ENCODE peak calls at places on chromosomes 3 and 15, in eight cellular contexts. One of them, this sample, is unnamed.

GRCh38 chr3:126107960-126108688 is 24.2 kb upstream of the SLC41A3 start:
- DNase-seq in A549: no peak
- DNase-seq in H9: no peak
- DNase-seq in PC-9: no peak
- DNase-seq in lower lobe of right lung: no peak
- DNase-seq in sigmoid colon: peak
- DNase-seq in fibroblast of lung: no peak
- DNase-seq in heart left ventricle: no peak
- DNase-seq in this sample: peak

GRCh38 chr15:87354661-87355410 is 901.7 kb downstream of the NTRK3 start:
- DNase-seq in A549: no peak
- DNase-seq in H9: no peak
- DNase-seq in PC-9: no peak
- DNase-seq in lower lobe of right lung: no peak
- DNase-seq in sigmoid colon: no peak
- DNase-seq in fibroblast of lung: peak
- DNase-seq in heart left ventricle: no peak
- DNase-seq in this sample: no peak

GRCh38 chr3:196344663-196345062 is 6.5 kb upstream of the TM4SF19 start:
- DNase-seq in A549: no peak
- DNase-seq in H9: no peak
- DNase-seq in PC-9: no peak
- DNase-seq in lower lobe of right lung: no peak
- DNase-seq in sigmoid colon: no peak
- DNase-seq in fibroblast of lung: no peak
- DNase-seq in heart left ventricle: no peak
- DNase-seq in this sample: no peak

GRCh38 chr15:26503998-26504397 is 268.9 kb downstream of the GABRB3 start:
- DNase-seq in A549: peak
- DNase-seq in H9: no peak
- DNase-seq in PC-9: no peak
- DNase-seq in lower lobe of right lung: no peak
- DNase-seq in sigmoid colon: no peak
- DNase-seq in fibroblast of lung: no peak
- DNase-seq in heart left ventricle: no peak
- DNase-seq in this sample: no peak

GRCh38 chr15:78873796-78874761 is 1.4 kb downstream of the MORF4L1 start:
- DNase-seq in A549: peak
- DNase-seq in H9: no peak
- DNase-seq in PC-9: no peak
- DNase-seq in lower lobe of right lung: no peak
- DNase-seq in sigmoid colon: no peak
- DNase-seq in fibroblast of lung: no peak
- DNase-seq in heart left ventricle: no peak
- DNase-seq in this sample: no peak

GRCh38 chr3:111735271-111735758 is 123.8 kb upstream of the PHLDB2 start:
- DNase-seq in A549: peak
- DNase-seq in H9: no peak
- DNase-seq in PC-9: peak
- DNase-seq in lower lobe of right lung: no peak
- DNase-seq in sigmoid colon: no peak
- DNase-seq in fibroblast of lung: peak
- DNase-seq in heart left ventricle: no peak
- DNase-seq in this sample: no peak

GRCh38 chr3:11759996-11760395 is 86.7 kb downstream of the TAMM41 start:
- DNase-seq in A549: no peak
- DNase-seq in H9: no peak
- DNase-seq in PC-9: peak
- DNase-seq in lower lobe of right lung: no peak
- DNase-seq in sigmoid colon: no peak
- DNase-seq in fibroblast of lung: no peak
- DNase-seq in heart left ventricle: no peak
- DNase-seq in this sample: no peak

GRCh38 chr15:80162059-80162554 is 9.3 kb downstream of the FAH start:
- DNase-seq in A549: no peak
- DNase-seq in H9: no peak
- DNase-seq in PC-9: no peak
- DNase-seq in lower lobe of right lung: no peak
- DNase-seq in sigmoid colon: peak
- DNase-seq in fibroblast of lung: peak
- DNase-seq in heart left ventricle: no peak
- DNase-seq in this sample: peak

GRCh38 chr3:30290479-30290878 is 315.9 kb upstream of the TGFBR2 start:
- DNase-seq in A549: no peak
- DNase-seq in H9: peak
- DNase-seq in PC-9: no peak
- DNase-seq in lower lobe of right lung: peak
- DNase-seq in sigmoid colon: no peak
- DNase-seq in fibroblast of lung: no peak
- DNase-seq in heart left ventricle: no peak
- DNase-seq in this sample: peak

GRCh38 chr3:2603734-2604297 is 505.1 kb downstream of the CNTN4 start:
- DNase-seq in A549: no peak
- DNase-seq in H9: no peak
- DNase-seq in PC-9: no peak
- DNase-seq in lower lobe of right lung: no peak
- DNase-seq in sigmoid colon: no peak
- DNase-seq in fibroblast of lung: no peak
- DNase-seq in heart left ventricle: no peak
- DNase-seq in this sample: no peak

GRCh38 chr3:21662403-21662802 is 88.6 kb downstream of the ZNF385D start:
- DNase-seq in A549: no peak
- DNase-seq in H9: no peak
- DNase-seq in PC-9: no peak
- DNase-seq in lower lobe of right lung: no peak
- DNase-seq in sigmoid colon: no peak
- DNase-seq in fibroblast of lung: no peak
- DNase-seq in heart left ventricle: no peak
- DNase-seq in this sample: no peak

GRCh38 chr15:66873856-66874255 is 171.8 kb downstream of the SMAD6 start:
- DNase-seq in A549: no peak
- DNase-seq in H9: no peak
- DNase-seq in PC-9: no peak
- DNase-seq in lower lobe of right lung: no peak
- DNase-seq in sigmoid colon: peak
- DNase-seq in fibroblast of lung: no peak
- DNase-seq in heart left ventricle: no peak
- DNase-seq in this sample: peak

GRCh38 chr3:106913111-106913698 is 464.0 kb upstream of the CCDC54 start:
- DNase-seq in A549: no peak
- DNase-seq in H9: peak
- DNase-seq in PC-9: no peak
- DNase-seq in lower lobe of right lung: no peak
- DNase-seq in sigmoid colon: no peak
- DNase-seq in fibroblast of lung: no peak
- DNase-seq in heart left ventricle: no peak
- DNase-seq in this sample: no peak

GRCh38 chr3:9036327-9037112 is 73.2 kb upstream of the RAD18 start:
- DNase-seq in A549: no peak
- DNase-seq in H9: no peak
- DNase-seq in PC-9: no peak
- DNase-seq in lower lobe of right lung: no peak
- DNase-seq in sigmoid colon: peak
- DNase-seq in fibroblast of lung: peak
- DNase-seq in heart left ventricle: peak
- DNase-seq in this sample: peak

GRCh38 chr3:156459434-156459833 is 95.5 kb downstream of the SSR3 start:
- DNase-seq in A549: no peak
- DNase-seq in H9: no peak
- DNase-seq in PC-9: peak
- DNase-seq in lower lobe of right lung: no peak
- DNase-seq in sigmoid colon: peak
- DNase-seq in fibroblast of lung: no peak
- DNase-seq in heart left ventricle: peak
- DNase-seq in this sample: no peak

GRCh38 chr3:127456471-127457093 is 134.0 kb downstream of the TPRA1 start:
- DNase-seq in A549: no peak
- DNase-seq in H9: no peak
- DNase-seq in PC-9: no peak
- DNase-seq in lower lobe of right lung: no peak
- DNase-seq in sigmoid colon: peak
- DNase-seq in fibroblast of lung: no peak
- DNase-seq in heart left ventricle: no peak
- DNase-seq in this sample: no peak

DNA sequence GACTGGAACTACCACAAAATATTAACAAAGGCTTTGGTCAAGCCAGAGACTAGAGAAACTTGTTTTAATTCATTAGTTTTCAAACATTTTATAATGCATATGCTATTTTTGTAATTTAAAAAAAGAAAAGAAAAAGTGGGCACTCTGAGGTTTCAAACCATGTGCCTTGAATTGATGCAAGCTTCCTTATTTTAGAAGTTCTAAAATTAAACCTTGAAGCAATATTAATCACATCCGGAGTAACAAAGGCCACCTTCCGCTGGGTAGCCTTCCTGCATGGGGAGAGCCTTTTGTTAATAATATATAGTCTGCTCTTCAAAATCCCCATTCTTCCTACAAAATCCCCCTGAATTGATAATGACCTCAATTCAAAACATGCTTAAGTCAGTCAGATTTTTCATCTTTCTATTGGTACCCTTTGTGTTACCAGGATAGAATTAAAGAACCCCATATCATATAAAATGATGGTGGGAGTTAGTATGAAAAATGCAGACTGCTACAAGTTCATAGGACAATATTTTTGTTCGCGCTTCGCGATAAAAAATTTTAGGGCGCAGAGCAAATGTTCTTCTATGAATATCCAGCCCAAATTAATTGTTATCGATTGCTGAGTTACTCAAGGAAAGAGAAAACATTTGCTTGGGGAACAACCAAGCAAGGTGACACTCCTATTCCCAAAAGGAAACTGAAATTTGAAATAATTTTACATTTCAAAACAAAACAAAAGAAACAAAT is 30.6 kb downstream of the LDHAL6B start:
- DNase-seq in A549: no peak
- DNase-seq in H9: no peak
- DNase-seq in PC-9: no peak
- DNase-seq in lower lobe of right lung: no peak
- DNase-seq in sigmoid colon: no peak
- DNase-seq in fibroblast of lung: no peak
- DNase-seq in heart left ventricle: no peak
- DNase-seq in this sample: no peak
- H3K27ac ChIP-seq in A549: peak
- H3K27ac ChIP-seq in H9: no peak
- H3K27ac ChIP-seq in PC-9: no peak
- H3K27ac ChIP-seq in lower lobe of right lung: no peak
- H3K27ac ChIP-seq in sigmoid colon: no peak
- H3K27ac ChIP-seq in fibroblast of lung: no peak
- H3K27ac ChIP-seq in heart left ventricle: no peak
- H3K27ac ChIP-seq in this sample: no peak

GRCh38 chr15:46502668-46503067 is 867.8 kb downstream of the SQOR start:
- DNase-seq in A549: no peak
- DNase-seq in H9: no peak
- DNase-seq in PC-9: no peak
- DNase-seq in lower lobe of right lung: no peak
- DNase-seq in sigmoid colon: no peak
- DNase-seq in fibroblast of lung: no peak
- DNase-seq in heart left ventricle: no peak
- DNase-seq in this sample: no peak
- TF ChIP-seq CTCF in A549: no peak
- TF ChIP-seq CTCF in H9: peak
- TF ChIP-seq CTCF in PC-9: peak
- TF ChIP-seq CTCF in lower lobe of right lung: no peak
- TF ChIP-seq CTCF in sigmoid colon: no peak
- TF ChIP-seq CTCF in fibroblast of lung: peak
- TF ChIP-seq CTCF in heart left ventricle: no peak
- TF ChIP-seq CTCF in this sample: no peak

DNA sequence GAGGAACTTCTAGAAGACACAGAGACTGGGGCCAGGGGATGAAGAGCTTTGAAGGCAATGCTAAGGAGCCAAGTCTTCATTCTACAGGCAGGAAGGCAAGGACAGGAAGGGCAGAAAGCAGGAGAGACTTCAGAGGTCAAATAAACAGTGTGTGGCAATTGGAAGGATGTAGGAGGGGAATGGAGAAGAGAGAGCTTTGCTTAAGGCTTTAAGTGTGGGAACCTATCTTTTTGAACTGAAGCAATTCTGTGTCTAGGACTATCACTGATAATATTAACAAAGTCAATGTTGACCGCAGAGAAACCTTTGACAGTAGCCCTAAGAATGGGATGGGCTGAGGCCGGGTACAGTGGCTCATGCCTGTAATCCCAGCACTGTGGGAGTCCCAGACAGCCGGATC is 325.0 kb downstream of the FOXP1 start:
- DNase-seq in A549: peak
- DNase-seq in H9: no peak
- DNase-seq in PC-9: no peak
- DNase-seq in lower lobe of right lung: no peak
- DNase-seq in sigmoid colon: no peak
- DNase-seq in fibroblast of lung: peak
- DNase-seq in heart left ventricle: no peak
- DNase-seq in this sample: no peak
- H3K27ac ChIP-seq in A549: peak
- H3K27ac ChIP-seq in H9: peak
- H3K27ac ChIP-seq in PC-9: no peak
- H3K27ac ChIP-seq in lower lobe of right lung: no peak
- H3K27ac ChIP-seq in sigmoid colon: peak
- H3K27ac ChIP-seq in fibroblast of lung: no peak
- H3K27ac ChIP-seq in heart left ventricle: no peak
- H3K27ac ChIP-seq in this sample: no peak

GRCh38 chr3:171198781-171199472 is 172.4 kb upstream of the SLC2A2 start:
- DNase-seq in A549: no peak
- DNase-seq in H9: no peak
- DNase-seq in PC-9: no peak
- DNase-seq in lower lobe of right lung: no peak
- DNase-seq in sigmoid colon: no peak
- DNase-seq in fibroblast of lung: no peak
- DNase-seq in heart left ventricle: no peak
- DNase-seq in this sample: no peak

GRCh38 chr3:171193693-171194092 is 167.2 kb upstream of the SLC2A2 start:
- DNase-seq in A549: no peak
- DNase-seq in H9: no peak
- DNase-seq in PC-9: peak
- DNase-seq in lower lobe of right lung: no peak
- DNase-seq in sigmoid colon: no peak
- DNase-seq in fibroblast of lung: no peak
- DNase-seq in heart left ventricle: no peak
- DNase-seq in this sample: no peak

GRCh38 chr3:171192176-171192854 is 165.8 kb upstream of the SLC2A2 start:
- DNase-seq in A549: peak
- DNase-seq in H9: no peak
- DNase-seq in PC-9: peak
- DNase-seq in lower lobe of right lung: no peak
- DNase-seq in sigmoid colon: no peak
- DNase-seq in fibroblast of lung: peak
- DNase-seq in heart left ventricle: no peak
- DNase-seq in this sample: no peak

GRCh38 chr3:171194965-171195364 is 168.4 kb upstream of the SLC2A2 start:
- DNase-seq in A549: no peak
- DNase-seq in H9: no peak
- DNase-seq in PC-9: no peak
- DNase-seq in lower lobe of right lung: no peak
- DNase-seq in sigmoid colon: no peak
- DNase-seq in fibroblast of lung: no peak
- DNase-seq in heart left ventricle: no peak
- DNase-seq in this sample: no peak

DNA sequence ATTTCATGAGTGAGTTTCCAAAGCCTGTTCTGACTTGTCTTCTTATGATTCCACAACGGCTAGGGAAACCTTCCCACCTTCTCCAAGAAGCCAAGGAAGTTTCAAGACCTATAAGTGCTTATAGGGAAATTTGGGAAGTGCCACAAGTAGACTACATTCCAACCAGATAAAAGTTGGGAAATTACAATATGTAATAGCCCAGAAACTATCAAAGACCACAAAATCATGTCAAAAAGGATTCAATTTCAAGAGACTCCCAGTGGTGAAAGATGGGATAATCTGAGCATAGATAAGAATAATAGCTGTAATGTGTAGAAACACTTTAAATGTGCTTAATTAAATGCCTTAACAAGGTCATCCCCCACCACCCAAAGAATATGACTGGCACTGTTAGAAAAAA is 169.2 kb upstream of the SLC2A2 start:
- DNase-seq in A549: no peak
- DNase-seq in H9: no peak
- DNase-seq in PC-9: no peak
- DNase-seq in lower lobe of right lung: no peak
- DNase-seq in sigmoid colon: no peak
- DNase-seq in fibroblast of lung: no peak
- DNase-seq in heart left ventricle: no peak
- DNase-seq in this sample: no peak
- TF ChIP-seq CTCF in A549: no peak
- TF ChIP-seq CTCF in H9: peak
- TF ChIP-seq CTCF in PC-9: peak
- TF ChIP-seq CTCF in lower lobe of right lung: no peak
- TF ChIP-seq CTCF in sigmoid colon: no peak
- TF ChIP-seq CTCF in fibroblast of lung: no peak
- TF ChIP-seq CTCF in heart left ventricle: no peak
- TF ChIP-seq CTCF in this sample: no peak